ENCODE peak calls at places on chromosomes 11 and 22, in nine cellular contexts. H is brain microvascular endothelial cell, P is heart left ventricle, K is cardiac muscle cell, Q is H9, W is breast epithelium, R is endothelial cell of umbilical vein, F is thyroid gland, G is psoas muscle. I is an unnamed sample.
A peak's percentile ranks its signal among the peaks of the same experiment; 100 is the strongest.

GRCh38 chr11:123707606-123708205 is 33.8 kb downstream of the ZNF202 start:
- DNase-seq in H (peak; percentile 78), P (peak; percentile 51), K (peak; percentile 78), Q (peak; percentile 60), W (peak; percentile 32), R (peak; percentile 75), F (peak; percentile 53), G (peak; percentile 25), I (peak; percentile 51)

GRCh38 chr11:114094516-114094915 is 35.0 kb downstream of the ZBTB16 start:
- DNase-seq in H (no peak), P (no peak), K (no peak), Q (no peak), W (no peak), R (no peak), F (no peak), G (no peak), I (no peak)

GRCh38 chr11:47905358-47906059 is 57.4 kb upstream of the NUP160 start:
- DNase-seq in H (peak; percentile 75), P (no peak), K (peak; percentile 88), Q (no peak), W (no peak), R (peak; percentile 97), F (no peak), G (no peak), I (no peak)

GRCh38 chr11:125164422-125165110 is at the start of gene PKNOX2:
- DNase-seq in H (peak; percentile 58), P (peak; percentile 78), K (peak; percentile 89), Q (peak; percentile 91), W (peak; percentile 29), R (peak; percentile 65), F (peak; percentile 82), G (peak; percentile 84), I (peak; percentile 39)

GRCh38 chr11:86193297-86194095 is 51.1 kb upstream of the EED start:
- DNase-seq in H (peak; percentile 88), P (peak; percentile 86), K (peak; percentile 90), Q (peak; percentile 81), W (peak; percentile 57), R (peak; percentile 84), F (peak; percentile 62), G (peak; percentile 50), I (peak; percentile 37)

GRCh38 chr11:66886671-66887221 is 29.9 kb downstream of the LRFN4 start:
- DNase-seq in H (peak; percentile 82), P (peak; percentile 48), K (peak; percentile 88), Q (no peak), W (no peak), R (no peak), F (peak; percentile 44), G (peak; percentile 46), I (no peak)

GRCh38 chr22:38338772-38339379 is 21.6 kb upstream of the CSNK1E start:
- DNase-seq in H (no peak), P (no peak), K (no peak), Q (no peak), W (no peak), R (no peak), F (no peak), G (no peak), I (no peak)

GRCh38 chr11:112540261-112540660 is 279.6 kb upstream of the PLET1 start:
- DNase-seq in H (no peak), P (no peak), K (no peak), Q (no peak), W (no peak), R (no peak), F (no peak), G (no peak), I (no peak)

GRCh38 chr22:47007496-47007895 is 245.0 kb downstream of the TBC1D22A start:
- DNase-seq in H (no peak), P (no peak), K (no peak), Q (no peak), W (no peak), R (no peak), F (no peak), G (no peak), I (no peak)

GRCh38 chr22:47005506-47006408 is 243.3 kb downstream of the TBC1D22A start:
- DNase-seq in H (no peak), P (no peak), K (no peak), Q (no peak), W (no peak), R (no peak), F (no peak), G (no peak), I (no peak)

GRCh38 chr22:47008208-47008885 is 245.9 kb downstream of the TBC1D22A start:
- DNase-seq in H (no peak), P (no peak), K (no peak), Q (no peak), W (no peak), R (no peak), F (no peak), G (no peak), I (no peak)

GRCh38 chr22:47006433-47006832 is 244.0 kb downstream of the TBC1D22A start:
- DNase-seq in H (no peak), P (no peak), K (no peak), Q (no peak), W (no peak), R (no peak), F (no peak), G (no peak), I (no peak)

DNA sequence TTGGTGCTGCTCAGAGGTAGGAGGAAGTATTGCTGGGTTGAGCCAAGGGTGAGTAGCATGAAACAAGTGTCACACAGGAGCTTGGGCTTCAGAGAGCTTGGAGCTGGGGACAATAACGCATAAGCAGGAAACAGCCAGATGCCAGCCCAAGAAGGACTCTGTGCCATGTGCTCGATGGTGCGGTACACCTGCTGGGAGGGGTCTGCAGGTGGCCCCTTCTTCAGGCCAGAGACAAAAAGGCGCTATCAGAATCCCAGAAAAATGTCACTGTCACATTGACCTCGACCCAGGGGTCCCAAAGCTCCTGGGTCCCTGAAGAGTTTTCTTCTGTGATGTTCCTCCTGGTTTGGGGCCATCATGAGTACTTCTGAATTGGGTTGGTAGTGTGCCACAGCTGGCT is 244.4 kb downstream of the TBC1D22A start:
- DNase-seq in H (no peak), P (no peak), K (no peak), Q (no peak), W (no peak), R (no peak), F (no peak), G (no peak), I (no peak)
- H3K27ac ChIP-seq in H (no peak overlapping the region), P (no peak overlapping the region), K (no peak overlapping the region), Q (no peak overlapping the region), W (no peak overlapping the region), R (no peak overlapping the region), F (no peak overlapping the region), G (no peak overlapping the region), I (no peak overlapping the region)

DNA sequence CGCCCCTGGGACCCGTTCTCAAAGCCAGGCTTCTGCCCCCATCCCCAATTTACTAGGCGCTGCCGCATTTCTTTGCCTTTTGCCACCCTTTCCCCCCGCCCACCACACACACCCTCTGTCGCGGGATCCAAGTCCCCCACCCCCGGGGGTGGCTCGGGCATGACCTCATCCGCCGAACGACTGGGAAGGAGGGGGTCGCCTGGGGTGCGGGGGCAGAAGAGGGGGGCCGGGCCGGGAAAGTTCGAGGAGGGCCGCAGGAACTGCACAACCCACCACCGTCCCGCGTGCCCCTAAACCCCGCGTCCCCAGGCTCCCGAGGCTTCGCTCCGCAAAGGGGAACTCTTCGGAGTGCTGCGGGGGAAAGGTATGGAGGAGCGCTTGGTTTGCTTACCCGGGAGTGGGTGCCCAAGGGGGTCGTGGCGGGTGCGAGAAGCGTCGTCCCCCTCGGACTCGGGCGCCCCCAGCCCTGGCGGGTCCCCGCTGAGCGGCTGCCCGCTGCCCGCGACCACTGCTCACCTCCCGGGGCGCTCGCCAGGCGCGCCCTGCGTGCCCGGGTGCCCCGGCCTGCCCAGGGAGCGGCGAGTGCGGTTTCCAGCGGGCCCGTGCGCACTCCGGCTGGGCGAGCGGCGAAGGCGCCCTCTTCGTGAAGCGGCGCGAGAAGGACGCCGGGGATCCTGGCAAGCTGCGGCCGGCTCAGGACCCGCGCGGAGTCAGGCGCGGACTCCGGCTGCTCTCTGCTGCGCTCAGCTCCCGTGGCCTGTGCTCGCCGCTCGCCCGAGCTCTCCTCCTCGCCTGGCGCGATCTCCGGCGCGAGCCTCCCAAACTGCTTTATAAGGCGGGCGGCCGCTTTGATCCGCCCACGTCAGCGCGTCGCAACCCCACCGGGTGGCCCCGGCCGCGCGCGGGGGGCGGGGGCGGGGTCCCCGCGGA is 3.9 kb upstream of the WNT11 start:
- DNase-seq in H (peak; percentile 26), P (peak; percentile 62), K (peak; percentile 87), Q (no peak), W (peak; percentile 48), R (peak; percentile 70), F (peak; percentile 61), G (peak; percentile 83), I (no peak)
- H3K27me3 ChIP-seq in H (peaks cover 60% of the 10 kb centered on the region), P (no peaks in the 10 kb centered on the region), K (peaks cover 39% of the 10 kb centered on the region), Q (peaks cover 65% of the 10 kb centered on the region), W (no peaks in the 10 kb centered on the region), R (peaks cover 66% of the 10 kb centered on the region), F (no peaks in the 10 kb centered on the region), G (no peaks in the 10 kb centered on the region), I (peaks cover 58% of the 10 kb centered on the region)

GRCh38 chr11:75554258-75555022 is 7.6 kb upstream of the SERPINH1 start:
- DNase-seq in H (peak; percentile 99), P (peak; percentile 97), K (peak; percentile 100), Q (peak; percentile 96), W (peak; percentile 70), R (peak; percentile 99), F (peak; percentile 52), G (peak; percentile 93), I (no peak)

GRCh38 chr11:75560644-75561043 is 1.4 kb upstream of the SERPINH1 start:
- DNase-seq in H (no peak), P (peak; percentile 3), K (no peak), Q (no peak), W (no peak), R (no peak), F (no peak), G (no peak), I (no peak)

GRCh38 chr11:75555079-75555811 is 6.8 kb upstream of the SERPINH1 start:
- DNase-seq in H (no peak), P (peak; percentile 24), K (no peak), Q (no peak), W (no peak), R (no peak), F (no peak), G (no peak), I (no peak)

GRCh38 chr11:75558939-75559843 is 2.9 kb upstream of the SERPINH1 start:
- DNase-seq in H (peak; percentile 64), P (peak; percentile 74), K (peak; percentile 97), Q (no peak), W (no peak), R (peak; percentile 71), F (peak; percentile 85), G (no peak), I (no peak)

DNA sequence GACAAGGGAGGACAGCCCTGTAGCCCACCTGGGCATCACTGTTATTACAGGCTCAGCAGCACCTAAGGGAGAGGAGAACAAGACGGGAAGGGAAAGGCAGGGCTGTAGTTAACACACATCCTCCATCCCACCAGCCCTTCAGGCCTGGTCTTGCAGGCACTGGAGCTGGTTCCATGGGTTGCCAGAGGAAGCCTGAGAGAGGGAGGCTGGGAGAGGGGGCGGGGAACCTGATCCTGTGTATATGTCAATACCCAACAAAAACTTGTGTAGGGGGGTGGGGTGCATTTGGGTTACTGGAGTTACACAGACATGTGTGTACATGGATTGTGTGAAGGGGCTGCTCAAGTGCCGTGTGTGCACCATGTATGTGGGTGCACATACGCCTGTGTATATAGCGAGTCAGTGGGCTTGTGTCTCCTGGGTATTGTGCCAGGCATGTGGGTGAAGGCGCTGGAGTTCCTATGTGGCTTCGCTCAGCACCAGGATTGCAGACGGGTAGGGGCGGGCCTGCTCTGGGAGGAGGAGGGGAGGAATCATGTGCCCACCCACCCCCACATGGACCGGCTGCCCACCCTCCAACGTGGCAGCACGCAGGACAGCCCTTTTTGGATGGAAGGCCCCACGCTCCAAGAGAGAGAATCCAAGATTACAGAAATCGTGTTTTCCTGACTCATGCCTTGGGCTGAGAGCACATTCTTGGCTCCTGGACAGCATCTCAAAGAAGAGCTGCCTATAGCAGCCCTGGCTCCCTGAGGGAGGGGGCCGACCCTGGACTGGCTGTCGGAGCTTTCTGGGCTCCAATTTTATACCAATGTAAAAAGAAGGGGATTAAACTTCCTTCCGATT is 4.2 kb upstream of the SERPINH1 start:
- DNase-seq in H (peak; percentile 88), P (peak; percentile 72), K (peak; percentile 98), Q (peak; percentile 42), W (peak; percentile 58), R (peak; percentile 76), F (peak; percentile 78), G (peak; percentile 55), I (no peak)
- H3K27ac ChIP-seq in H (peak overlapping the region; percentile 66), P (peak overlapping the region; percentile 8), K (peak overlapping the region; percentile 95), Q (no peak overlapping the region), W (peak overlapping the region; percentile 99), R (peak overlapping the region; percentile 62), F (peak overlapping the region; percentile 84), G (peak overlapping the region; percentile 71), I (no peak overlapping the region)

GRCh38 chr11:7677801-7678201 is 4.5 kb upstream of the CYB5R2 start:
- DNase-seq in H (no peak), P (no peak), K (peak; percentile 42), Q (no peak), W (no peak), R (no peak), F (no peak), G (no peak), I (no peak)
- H3K27me3 ChIP-seq in H (peaks cover 4% of the 10 kb centered on the region), P (peaks cover 5% of the 10 kb centered on the region), K (peaks cover 19% of the 10 kb centered on the region), Q (no peaks in the 10 kb centered on the region), W (no peaks in the 10 kb centered on the region), R (peaks cover 10% of the 10 kb centered on the region), F (no peaks in the 10 kb centered on the region), G (no peaks in the 10 kb centered on the region), I (peaks cover 60% of the 10 kb centered on the region)

I was measured in CD4-positive, alpha-beta T cell.